ENCODE peak calls at places on chromosomes 2 and 18, in four cellular contexts. V is epithelial cell of esophagus, X is coronary artery, W is neuronal stem cell. O is an unnamed sample.

GRCh38 chr18:76981388-76981968 is 151.1 kb downstream of the MBP start:
- DNase-seq in V (no peak), X (peak), W (no peak), O (peak)

GRCh38 chr2:38432827-38433606 is 55.9 kb upstream of the ATL2 start:
- DNase-seq in V (no peak), X (no peak), W (no peak), O (peak)

GRCh38 chr2:127640082-127641072 is 5.6 kb upstream of the GPR17 start:
- DNase-seq in V (no peak), X (no peak), W (no peak), O (peak)

GRCh38 chr2:102126660-102127059 is 15.9 kb upstream of the IL1R1 start:
- DNase-seq in V (peak), X (no peak), W (no peak), O (no peak)

GRCh38 chr2:172813314-172813888 is 77.8 kb downstream of the RAPGEF4 start:
- DNase-seq in V (peak), X (no peak), W (no peak), O (no peak)

GRCh38 chr2:140506606-140507005 is 1624.2 kb downstream of the LRP1B start:
- DNase-seq in V (peak), X (no peak), W (no peak), O (no peak)

GRCh38 chr2:241985986-241986329 is 116.4 kb downstream of the RTP5 start:
- DNase-seq in V (no peak), X (peak), W (no peak), O (no peak)

GRCh38 chr2:102460467-102460866 is 12.6 kb upstream of the SLC9A4 start:
- DNase-seq in V (no peak), X (no peak), W (no peak), O (no peak)

GRCh38 chr2:117771969-117772630 is 42.4 kb upstream of the DDX18 start:
- DNase-seq in V (peak), X (no peak), W (no peak), O (no peak)

GRCh38 chr2:11050565-11050964 is 104.7 kb upstream of the SLC66A3 start:
- DNase-seq in V (peak), X (no peak), W (no peak), O (no peak)

GRCh38 chr18:3211236-3211992 is 8.4 kb downstream of the MYOM1 start:
- DNase-seq in V (no peak), X (no peak), W (no peak), O (no peak)

GRCh38 chr2:15460112-15460620 is 101.0 kb downstream of the NBAS start:
- DNase-seq in V (no peak), X (no peak), W (no peak), O (no peak)

GRCh38 chr2:112335600-112335999 is 60.2 kb downstream of the ZC3H6 start:
- DNase-seq in V (no peak), X (no peak), W (no peak), O (no peak)

GRCh38 chr18:35005963-35006577 is 35.1 kb upstream of the MAPRE2 start:
- DNase-seq in V (peak), X (no peak), W (peak), O (peak)

GRCh38 chr2:241049739-241050623 is 51.6 kb downstream of the SNED1 start:
- DNase-seq in V (no peak), X (no peak), W (peak), O (peak)

GRCh38 chr18:6406910-6407470 is 7.7 kb downstream of the L3MBTL4 start:
- DNase-seq in V (no peak), X (no peak), W (no peak), O (no peak)

GRCh38 chr2:74653589-74653984 is 460 bp upstream of the SEMA4F start:
- DNase-seq in V (no peak), X (no peak), W (no peak), O (no peak)

GRCh38 chr2:191478754-191479679 is 198.9 kb upstream of the NABP1 start:
- DNase-seq in V (no peak), X (no peak), W (peak), O (peak)